ENCODE peak calls at places on chromosomes 13 and 19, in five cellular contexts. L is tibial artery, C is left colon, U is prostate gland, I is MM.1S. P is an unnamed sample.

GRCh38 chr13:49853535-49853934 is 61.1 kb upstream of the KPNA3 start:
- DNase-seq in L (no peak), U (no peak), I (no peak), C (no peak), P (no peak)

GRCh38 chr13:73337511-73337910 is 278.7 kb downstream of the KLF5 start:
- DNase-seq in I (no peak), C (no peak), U (no peak), L (no peak), P (no peak)

GRCh38 chr13:31093145-31093885 is 68.4 kb downstream of the HSPH1 start:
- DNase-seq in I (no peak), C (no peak), L (no peak), U (no peak), P (no peak)

GRCh38 chr13:111283457-111283856 is 37.0 kb upstream of the TEX29 start:
- DNase-seq in I (no peak), L (no peak), C (no peak), U (no peak), P (no peak)

GRCh38 chr19:10100163-10100785 is 2.2 kb downstream of the ANGPTL6 start:
- DNase-seq in U (no peak), I (no peak), C (no peak), L (no peak), P (no peak)

GRCh38 chr19:18856385-18857126 is 24.8 kb downstream of the UPF1 start:
- DNase-seq in U (no peak), L (no peak), I (no peak), C (no peak), P (no peak)

GRCh38 chr13:51619614-51620013 is 35.4 kb downstream of the WDFY2 start:
- DNase-seq in C (no peak), U (no peak), I (no peak), L (no peak), P (no peak)

GRCh38 chr13:79679334-79679733 is 198.4 kb downstream of the NDFIP2 start:
- DNase-seq in L (peak; percentile 73), U (peak; percentile 51), C (peak; percentile 89), I (peak; percentile 62), P (peak; percentile 1)

GRCh38 chr13:98481511-98481951 is 95.4 kb downstream of the STK24 start:
- DNase-seq in C (no peak), I (no peak), L (no peak), U (no peak), P (no peak)

GRCh38 chr13:28584873-28585317 is 74.0 kb upstream of the POMP start:
- DNase-seq in U (no peak), C (no peak), L (no peak), I (no peak), P (no peak)

GRCh38 chr19:19214892-19215291 is 3.1 kb downstream of the NCAN start:
- DNase-seq in U (no peak), I (peak; percentile 18), C (no peak), L (no peak), P (no peak)

GRCh38 chr19:14985133-14985532 is 5.5 kb upstream of the SLC1A6 start:
- DNase-seq in U (no peak), C (no peak), L (no peak), I (no peak), P (no peak)

GRCh38 chr19:35266904-35267817 is 1.6 kb upstream of the USF2 start:
- DNase-seq in C (peak; percentile 63), L (peak; percentile 80), U (peak; percentile 33), I (peak; percentile 37), P (peak; percentile 31)

GRCh38 chr13:21229241-21230024 is 53.0 kb downstream of the MRPL57 start:
- DNase-seq in I (no peak), C (no peak), U (no peak), L (no peak), P (no peak)

GRCh38 chr19:49017666-49018351 is 918 bp upstream of the LHB start:
- DNase-seq in C (peak; percentile 63), U (no peak), L (no peak), I (peak; percentile 54), P (peak; percentile 74)

GRCh38 chr13:95154441-95154886 is 146.8 kb downstream of the ABCC4 start:
- DNase-seq in I (no peak), U (peak; percentile 36), L (no peak), C (no peak), P (no peak)

GRCh38 chr13:25910243-25910642 is 141.6 kb downstream of the SHISA2 start:
- DNase-seq in C (no peak), L (no peak), I (no peak), U (no peak), P (no peak)

P was measured in effector memory CD8-positive, alpha-beta T cell.